ENCODE peak calls at places on chromosomes 4 and X, in ten cellular contexts. D is glutamatergic neuron, O is tibial nerve, T is fibroblast of lung, I is testis, E is cardiac muscle cell, G is mesothelial cell of epicardium, P is choroid plexus epithelial cell, L is foreskin fibroblast, Q is BJ. R is an unnamed sample.

GRCh38 chr4:183098723-183099536 is at the start of gene WWC2:
- DNase-seq in D (peak; percentile 89), O (peak; percentile 77), T (peak; percentile 95), I (peak; percentile 94), E (peak; percentile 97), G (peak; percentile 88), P (peak; percentile 92), L (peak; percentile 97), Q (peak; percentile 55), R (peak; percentile 79)

GRCh38 chr4:174210952-174211490 is 72.4 kb downstream of the FBXO8 start:
- DNase-seq in D (no peak), O (no peak), T (no peak), I (no peak), E (no peak), G (no peak), P (no peak), L (peak; percentile 65), Q (no peak), R (no peak)

GRCh38 chr4:24730256-24731001 is 64.9 kb upstream of the SOD3 start:
- DNase-seq in D (no peak), O (peak; percentile 26), T (peak; percentile 73), I (no peak), E (no peak), G (no peak), P (peak; percentile 4), L (peak; percentile 74), Q (no peak), R (peak; percentile 47)

GRCh38 chr4:138867404-138867803 is 148.2 kb upstream of the NOCT start:
- DNase-seq in D (no peak), O (no peak), T (no peak), I (no peak), E (no peak), G (no peak), P (no peak), L (no peak), Q (no peak), R (no peak)

GRCh38 chrX:134670241-134670811 is 12.1 kb upstream of the PLAC1 start:
- DNase-seq in D (no peak), O (no peak), T (peak; percentile 92), I (no peak), E (no peak), G (no peak), P (peak; percentile 69), L (peak; percentile 68), Q (peak; percentile 52), R (peak; percentile 61)

GRCh38 chr4:151197258-151197657 is 79.7 kb upstream of the PRSS48 start:
- DNase-seq in D (no peak), O (peak; percentile 38), T (no peak), I (peak; percentile 72), E (no peak), G (no peak), P (no peak), L (peak; percentile 81), Q (no peak), R (no peak)

GRCh38 chr4:166042510-166043055 is 169.5 kb downstream of the TLL1 start:
- DNase-seq in D (no peak), O (no peak), T (no peak), I (peak; percentile 15), E (no peak), G (no peak), P (no peak), L (peak; percentile 1), Q (no peak), R (no peak)

GRCh38 chrX:110363241-110363640 is 4.6 kb downstream of the RTL9 start:
- DNase-seq in D (no peak), O (no peak), T (no peak), I (no peak), E (no peak), G (no peak), P (no peak), L (no peak), Q (no peak), R (no peak)

GRCh38 chr4:139794158-139794954 is 128.7 kb downstream of the MGST2 start:
- DNase-seq in D (no peak), O (no peak), T (peak; percentile 33), I (no peak), E (no peak), G (no peak), P (no peak), L (peak; percentile 82), Q (peak; percentile 31), R (no peak)

GRCh38 chrX:148871422-148872152 is 371.2 kb downstream of the AFF2 start:
- DNase-seq in D (no peak), O (no peak), T (peak; percentile 95), I (peak; percentile 15), E (no peak), G (no peak), P (peak; percentile 72), L (peak; percentile 50), Q (peak; percentile 32), R (peak; percentile 49)

GRCh38 chr4:152970102-152970820 is 34.1 kb downstream of the FHDC1 start:
- DNase-seq in D (no peak), O (no peak), T (peak; percentile 90), I (no peak), E (no peak), G (no peak), P (peak; percentile 28), L (peak; percentile 64), Q (peak; percentile 57), R (no peak)

GRCh38 chrX:4944767-4945166 is 1231.3 kb upstream of the PRKX start:
- DNase-seq in D (no peak), O (no peak), T (no peak), I (no peak), E (no peak), G (no peak), P (no peak), L (no peak), Q (no peak), R (no peak)

GRCh38 chrX:3346436-3347329 is at the start of gene MXRA5:
- DNase-seq in D (peak; percentile 47), O (no peak), T (peak; percentile 75), I (no peak), E (peak; percentile 27), G (peak; percentile 57), P (peak; percentile 50), L (peak; percentile 25), Q (no peak), R (no peak)

GRCh38 chr4:125085-125820 is 952 bp downstream of the ZNF718 start:
- DNase-seq in D (peak; percentile 55), O (no peak), T (peak; percentile 52), I (peak; percentile 83), E (peak; percentile 73), G (no peak), P (peak; percentile 63), L (peak; percentile 58), Q (no peak), R (no peak)

GRCh38 chrX:108270739-108271396 is 167.4 kb downstream of the COL4A6 start:
- DNase-seq in D (no peak), O (no peak), T (peak; percentile 80), I (no peak), E (no peak), G (no peak), P (peak; percentile 14), L (peak; percentile 60), Q (no peak), R (no peak)

GRCh38 chrX:130108647-130109428 is 1.5 kb downstream of the ELF4 start:
- DNase-seq in D (no peak), O (no peak), T (no peak), I (no peak), E (no peak), G (no peak), P (no peak), L (peak; percentile 60), Q (no peak), R (no peak)

GRCh38 chrX:39018526-39018925 is 217.3 kb downstream of the MID1IP1 start:
- DNase-seq in D (no peak), O (no peak), T (no peak), I (no peak), E (no peak), G (no peak), P (no peak), L (no peak), Q (no peak), R (no peak)

GRCh38 chr4:1208970-1209704 is 36.8 kb upstream of the SPON2 start:
- DNase-seq in D (no peak), O (no peak), T (peak; percentile 50), I (peak; percentile 80), E (no peak), G (no peak), P (peak; percentile 65), L (peak; percentile 45), Q (no peak), R (no peak)

GRCh38 chrX:102765794-102766193 is 45.3 kb downstream of the GPRASP3 start:
- DNase-seq in D (no peak), O (no peak), T (peak; percentile 44), I (no peak), E (no peak), G (no peak), P (peak; percentile 7), L (peak; percentile 89), Q (peak; percentile 19), R (no peak)

DNA sequence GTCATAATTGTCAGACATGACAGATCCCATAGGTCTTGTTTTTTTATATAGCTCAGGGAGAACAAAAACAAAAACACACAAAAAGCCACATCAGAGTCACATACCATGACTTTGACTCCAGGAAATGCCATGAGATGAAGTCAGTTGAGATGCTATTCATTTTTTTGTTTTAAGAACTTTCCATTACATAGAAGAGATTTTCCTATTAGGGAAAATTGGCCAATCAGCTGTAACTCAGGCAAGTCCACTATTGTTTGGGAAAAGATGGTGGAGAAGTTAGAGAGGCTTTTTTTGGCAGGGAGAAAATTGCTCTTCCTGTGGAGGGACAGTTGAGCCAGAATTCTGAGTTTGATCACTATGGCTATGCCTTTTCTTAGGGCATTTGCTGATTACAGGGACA is 72.6 kb downstream of the SMARCA5 start:
- DNase-seq in D (no peak), O (no peak), T (peak; percentile 30), I (no peak), E (no peak), G (no peak), P (peak; percentile 66), L (peak; percentile 61), Q (peak; percentile 39), R (no peak)
- TF ChIP-seq CTCF in D (no peak), O (no peak), T (no peak), I (no peak), E (no peak), G (no peak), P (no peak), L (no peak), Q (no peak), R (no peak)

GRCh38 chrX:153689654-153690465 is 2.1 kb downstream of the SLC6A8 start:
- DNase-seq in D (peak; percentile 62), O (no peak), T (peak; percentile 34), I (no peak), E (no peak), G (no peak), P (no peak), L (no peak), Q (no peak), R (no peak)
- TF ChIP-seq CTCF in D (peak; percentile 29), O (no peak), T (no peak), I (no peak), E (no peak), G (no peak), P (peak; percentile 3), L (no peak), Q (no peak), R (no peak)

GRCh38 chrX:145190801-145191389 is 56.4 kb upstream of the SPANXN1 start:
- DNase-seq in D (no peak), O (no peak), T (no peak), I (no peak), E (peak; percentile 9), G (no peak), P (peak; percentile 4), L (peak; percentile 1), Q (no peak), R (no peak)
- TF ChIP-seq CTCF in D (peak; percentile 70), O (peak; percentile 22), T (peak; percentile 6), I (no peak), E (peak; percentile 19), G (peak; percentile 59), P (no peak), L (peak; percentile 2), Q (peak; percentile 4), R (no peak)

GRCh38 chrX:140762061-140762460 is 52.5 kb downstream of the LINC00632 start:
- DNase-seq in D (peak; percentile 44), O (no peak), T (peak; percentile 64), I (peak; percentile 60), E (peak; percentile 67), G (no peak), P (peak; percentile 81), L (peak; percentile 67), Q (no peak), R (no peak)
- TF ChIP-seq CTCF in D (peak; percentile 51), O (peak; percentile 59), T (peak; percentile 78), I (peak; percentile 33), E (peak; percentile 72), G (peak; percentile 67), P (peak; percentile 83), L (peak; percentile 76), Q (peak; percentile 71), R (peak; percentile 90)

R was measured in AG04450.